ENCODE peak calls at places on chromosomes 4 and X, in nine cellular contexts. F is naive thymus-derived CD4-positive, alpha-beta T cell; A is activated naive CD8-positive, alpha-beta T cell treated with anti-CD3 and anti-CD28 coated beads, Interleukin-2, amount 10 ng/mL, durations not matched to agents 7 days and 5 days; C is esophagus mucosa; K is activated T-cell treated with anti-CD3 and anti-CD28 coated beads, Interleukin-2, amount 50 U/mL, for 72 hours; W is RWPE2; S is sciatic nerve; L is activated B cell treated with CpG ODN at 0.5 μM for 24 hours; T is left lung. M is an unnamed sample.

GRCh38 chr4:71125137-71125536 is 131.7 kb downstream of the DCK start:
- ATAC-seq in F (no peak), A (no peak), C (no peak), K (no peak), W (no peak), S (no peak), L (no peak), T (no peak), M (no peak)

GRCh38 chr4:64899563-64899962 is 490.3 kb upstream of the TECRL start:
- ATAC-seq in F (no peak), A (no peak), C (no peak), K (no peak), W (no peak), S (no peak), L (no peak), T (peak; percentile 88), M (no peak)

GRCh38 chr4:74117024-74117534 is 18.1 kb upstream of the CXCL2 start:
- ATAC-seq in F (no peak), A (no peak), C (peak; percentile 73), K (no peak), W (peak; percentile 40), S (peak; percentile 95), L (no peak), T (peak; percentile 79), M (no peak)

GRCh38 chr4:13238936-13239335 is 245.2 kb downstream of the RAB28 start:
- ATAC-seq in F (no peak), A (no peak), C (no peak), K (no peak), W (no peak), S (no peak), L (no peak), T (no peak), M (no peak)

GRCh38 chrX:4379071-4379470 is 665.6 kb upstream of the PRKX start:
- ATAC-seq in F (no peak), A (no peak), C (peak; percentile 50), K (no peak), W (peak; percentile 95), S (no peak), L (no peak), T (no peak), M (no peak)

GRCh38 chr4:75338352-75338880 is 175.8 kb downstream of the RCHY1 start:
- ATAC-seq in F (no peak), A (no peak), C (no peak), K (no peak), W (no peak), S (no peak), L (no peak), T (no peak), M (no peak)

GRCh38 chrX:141669689-141670088 is 28.9 kb downstream of the SPANXD start:
- ATAC-seq in F (no peak), A (no peak), C (no peak), K (no peak), W (no peak), S (no peak), L (no peak), T (peak; percentile 81), M (no peak)

GRCh38 chr4:105184316-105184988 is 37.8 kb downstream of the TET2 start:
- ATAC-seq in F (peak; percentile 26), A (no peak), C (peak; percentile 50), K (no peak), W (no peak), S (no peak), L (no peak), T (peak; percentile 38), M (no peak)

GRCh38 chr4:98468744-98469143 is 189.7 kb downstream of the TSPAN5 start:
- ATAC-seq in F (no peak), A (no peak), C (no peak), K (no peak), W (no peak), S (peak; percentile 50), L (no peak), T (no peak), M (no peak)

GRCh38 chrX:78708830-78709229 is 38.7 kb upstream of the LPAR4 start:
- ATAC-seq in F (no peak), A (no peak), C (no peak), K (no peak), W (no peak), S (peak; percentile 87), L (no peak), T (no peak), M (no peak)

GRCh38 chrX:53171356-53171755 is 53.7 kb downstream of the KDM5C start:
- ATAC-seq in F (no peak), A (no peak), C (no peak), K (no peak), W (no peak), S (no peak), L (no peak), T (no peak), M (no peak)

GRCh38 chrX:38336538-38337240 is 9.4 kb upstream of the RPGR start:
- ATAC-seq in F (no peak), A (no peak), C (no peak), K (no peak), W (no peak), S (no peak), L (no peak), T (no peak), M (no peak)

GRCh38 chr4:47668810-47669408 is 169.0 kb downstream of the CORIN start:
- ATAC-seq in F (no peak), A (peak; percentile 71), C (no peak), K (peak; percentile 51), W (peak; percentile 86), S (peak; percentile 76), L (peak; percentile 54), T (peak; percentile 83), M (peak; percentile 61)